ENCODE peak calls at places on chromosomes 12 and 14, in seven cellular contexts. V is stimulated activated CD4-positive, alpha-beta T cell treated with anti-CD3 and anti-CD28 coated beads, Interleukin-1b, Interleukin-23, amount 100 ng/mL, for 1 hour; J is myocyte; Q is EL; P is GM23248; M is T-helper 1 cell; O is lung. Z is an unnamed sample.
A peak's percentile ranks its signal among the peaks of the same experiment; 100 is the strongest.

GRCh38 chr12:101875112-101875961 is 2.0 kb upstream of the DRAM1 start:
- DNase-seq in V (no peak), J (no peak), P (peak; percentile 27), Q (peak; percentile 59), O (no peak), M (no peak), Z (no peak)

GRCh38 chr12:93242154-93242958 is 135.4 kb upstream of the NUDT4 start:
- DNase-seq in Q (no peak), J (peak; percentile 78), O (no peak), M (no peak), V (no peak), P (no peak), Z (no peak)

GRCh38 chr14:90467501-90467900 is 70.7 kb downstream of the CALM1 start:
- DNase-seq in Q (no peak), V (no peak), J (no peak), P (no peak), M (no peak), O (no peak), Z (no peak)

GRCh38 chr12:49298160-49298559 is 3.2 kb downstream of the PRPH start:
- DNase-seq in J (no peak), O (no peak), Q (no peak), M (no peak), P (no peak), V (no peak), Z (no peak)

GRCh38 chr12:104668274-104668718 is 211.5 kb downstream of the CHST11 start:
- DNase-seq in Q (no peak), P (no peak), O (no peak), V (no peak), J (no peak), M (no peak), Z (peak; percentile 57)

GRCh38 chr14:68676511-68676943 is 116.3 kb downstream of the ZFP36L1 start:
- DNase-seq in M (no peak), V (no peak), O (no peak), J (no peak), P (no peak), Q (no peak), Z (peak; percentile 69)

GRCh38 chr12:127143020-127143419 is 1124.0 kb upstream of the TMEM132C start:
- DNase-seq in V (no peak), O (no peak), M (no peak), J (peak; percentile 88), Q (no peak), P (no peak), Z (no peak)

GRCh38 chr12:46468813-46469212 is 96.2 kb upstream of the SLC38A2 start:
- DNase-seq in V (no peak), J (no peak), P (no peak), Q (no peak), O (no peak), M (no peak), Z (no peak)

GRCh38 chr14:61963926-61964325 is 201.7 kb downstream of the SNAPC1 start:
- DNase-seq in O (no peak), Q (peak; percentile 40), M (no peak), J (no peak), P (peak; percentile 10), V (no peak), Z (no peak)